ENCODE peak calls at places on chromosome 21, in eight cellular contexts. Y is nucleus accumbens; N is mucosa of gallbladder; U is stimulated activated CD8-positive, alpha-beta memory T cell treated with anti-CD3 and anti-CD28 coated beads, Interleukin-12 subunit alpha, Interleukin-12 subunit beta, amount 100 ng/mL, for 1 hour; O is foreskin fibroblast; V is iPS DF 19.7; H is left ventricle myocardium inferior; G is NCI-H2081. F is an unnamed sample.

GRCh38 chr21:31641416-31641922 is 18.0 kb upstream of the SOD1 start:
- DNase-seq in H (no peak), V (no peak), G (no peak), O (no peak), N (no peak), U (no peak), Y (no peak), F (no peak)

GRCh38 chr21:42724226-42724920 is 71.0 kb downstream of the PDE9A start:
- DNase-seq in O (peak), Y (no peak), G (no peak), V (no peak), U (no peak), H (no peak), N (peak), F (no peak)

GRCh38 chr21:14550200-14550599 is 4.1 kb upstream of the SAMSN1 start:
- DNase-seq in O (no peak), U (no peak), G (no peak), V (no peak), Y (no peak), N (no peak), H (no peak), F (peak)

GRCh38 chr21:41326414-41327080 is 9.9 kb downstream of the FAM3B start:
- DNase-seq in G (no peak), Y (no peak), U (no peak), O (no peak), V (no peak), H (no peak), N (peak), F (no peak)

GRCh38 chr21:42455754-42456440 is 40.1 kb downstream of the RSPH1 start:
- DNase-seq in N (no peak), O (no peak), U (no peak), Y (no peak), H (no peak), V (no peak), G (no peak), F (no peak)

GRCh38 chr21:45596704-45597318 is 46.7 kb upstream of the PCBP3 start:
- DNase-seq in V (peak), U (peak), N (peak), Y (no peak), H (peak), O (peak), G (peak), F (peak)

GRCh38 chr21:32483293-32483595 is 70.7 kb downstream of the EVA1C start:
- DNase-seq in H (no peak), O (no peak), N (no peak), V (no peak), U (no peak), G (no peak), Y (no peak), F (no peak)

GRCh38 chr21:21238882-21239400 is 240.7 kb downstream of the NCAM2 start:
- DNase-seq in G (no peak), O (no peak), N (no peak), Y (no peak), U (no peak), V (no peak), H (no peak), F (no peak)

GRCh38 chr21:42365770-42366169 is 565 bp downstream of the TFF1 start:
- DNase-seq in H (no peak), V (no peak), G (no peak), U (no peak), O (no peak), Y (no peak), N (no peak), F (no peak)

GRCh38 chr21:36788116-36788515 is 89.2 kb downstream of the SIM2 start:
- DNase-seq in G (no peak), N (no peak), O (peak), U (no peak), V (no peak), H (no peak), Y (no peak), F (peak)

GRCh38 chr21:45867041-45867630 is 114.4 kb upstream of the COL6A1 start:
- DNase-seq in N (no peak), H (no peak), V (no peak), Y (no peak), O (no peak), U (no peak), G (no peak), F (no peak)

GRCh38 chr21:41678016-41678935 is 88.6 kb downstream of the RIPK4 start:
- DNase-seq in Y (no peak), N (peak), V (no peak), O (no peak), H (no peak), U (no peak), G (peak), F (no peak)

GRCh38 chr21:21236981-21237380 is 238.8 kb downstream of the NCAM2 start:
- DNase-seq in G (no peak), V (no peak), H (no peak), Y (no peak), O (no peak), U (no peak), N (no peak), F (no peak)

GRCh38 chr21:45020629-45021427 is 53.6 kb upstream of the ADARB1 start:
- DNase-seq in G (no peak), U (no peak), H (peak), Y (no peak), O (no peak), V (no peak), N (no peak), F (no peak)

GRCh38 chr21:29145354-29145782 is 14.9 kb downstream of the MAP3K7CL start:
- DNase-seq in Y (no peak), H (no peak), G (no peak), V (no peak), U (no peak), O (peak), N (no peak), F (no peak)

GRCh38 chr21:27101533-27101932 is 134.6 kb upstream of the ADAMTS5 start:
- DNase-seq in Y (no peak), N (no peak), V (no peak), U (no peak), G (no peak), H (no peak), O (peak), F (no peak)

GRCh38 chr21:44261191-44261631 is 486 bp downstream of the DNMT3L start:
- DNase-seq in Y (no peak), O (no peak), H (no peak), U (no peak), G (no peak), N (no peak), V (no peak), F (no peak)

GRCh38 chr21:37835512-37835911 is 80.7 kb downstream of the KCNJ6 start:
- DNase-seq in Y (no peak), N (no peak), O (no peak), G (no peak), H (no peak), V (no peak), U (no peak), F (no peak)

GRCh38 chr21:22209304-22209700 is 1211.1 kb downstream of the NCAM2 start:
- DNase-seq in U (no peak), N (no peak), H (no peak), V (no peak), O (no peak), Y (no peak), G (no peak), F (no peak)

GRCh38 chr21:44996096-44996495 is 56.3 kb downstream of the SLX9 start:
- DNase-seq in H (no peak), Y (no peak), O (no peak), N (no peak), U (no peak), G (no peak), V (no peak), F (no peak)

GRCh38 chr21:40902299-40902698 is 55.3 kb upstream of the DSCAM start:
- DNase-seq in H (no peak), U (no peak), O (no peak), G (peak), Y (no peak), N (no peak), V (no peak), F (no peak)

GRCh38 chr21:41171210-41171609 is 3.2 kb downstream of the BACE2 start:
- DNase-seq in V (no peak), O (no peak), U (no peak), G (no peak), N (peak), Y (no peak), H (peak), F (no peak)

GRCh38 chr21:46266946-46267345 is 18.5 kb downstream of the MCM3AP start:
- DNase-seq in O (no peak), H (no peak), G (no peak), U (no peak), Y (no peak), V (no peak), N (no peak), F (no peak)

GRCh38 chr21:17554619-17555472 is 42.0 kb downstream of the CXADR start:
- DNase-seq in G (no peak), V (no peak), U (no peak), H (no peak), O (peak), N (no peak), Y (no peak), F (peak)

GRCh38 chr21:46009951-46010655 is 28.5 kb downstream of the COL6A1 start:
- DNase-seq in V (no peak), U (no peak), Y (no peak), O (no peak), H (no peak), G (no peak), N (no peak), F (no peak)

GRCh38 chr21:37758997-37759396 is 157.3 kb downstream of the KCNJ6 start:
- DNase-seq in G (peak), V (peak), U (no peak), Y (no peak), N (no peak), O (peak), H (no peak), F (peak)

GRCh38 chr21:45524756-45525152 is 17.5 kb downstream of the SLC19A1 start:
- DNase-seq in Y (no peak), V (no peak), U (no peak), N (no peak), G (no peak), O (no peak), H (no peak), F (no peak)

GRCh38 chr21:29403922-29404538 is 105.3 kb downstream of the BACH1 start:
- DNase-seq in N (no peak), O (peak), U (no peak), Y (no peak), G (no peak), H (no peak), V (no peak), F (peak)

GRCh38 chr21:42061866-42062542 is 9.1 kb upstream of the UMODL1 start:
- DNase-seq in U (peak), V (no peak), G (no peak), H (no peak), O (no peak), N (no peak), Y (no peak), F (no peak)

GRCh38 chr21:41121785-41122415 is 46.1 kb upstream of the BACE2 start:
- DNase-seq in Y (no peak), O (peak), G (peak), U (peak), V (no peak), N (peak), H (peak), F (peak)

GRCh38 chr21:45559216-45560105 is 17.2 kb upstream of the SLC19A1 start:
- DNase-seq in H (peak), V (no peak), G (no peak), N (no peak), O (no peak), Y (no peak), U (no peak), F (no peak)

GRCh38 chr21:30482130-30482529 is 2.0 kb upstream of the KRTAP19-1 start:
- DNase-seq in G (no peak), Y (no peak), V (no peak), U (no peak), H (no peak), N (no peak), O (no peak), F (no peak)

GRCh38 chr21:45383111-45383614 is 21.8 kb upstream of the COL18A1 start:
- DNase-seq in Y (no peak), H (peak), O (no peak), G (no peak), V (no peak), U (no peak), N (no peak), F (peak)

GRCh38 chr21:32351428-32351827 is 41.4 kb downstream of the URB1 start:
- DNase-seq in G (no peak), O (no peak), Y (no peak), H (no peak), U (no peak), V (no peak), N (no peak), F (no peak)

GRCh38 chr21:34159617-34159883 is 86.2 kb downstream of the MRPS6 start:
- DNase-seq in N (no peak), Y (no peak), V (no peak), U (no peak), O (no peak), H (no peak), G (no peak), F (no peak)

GRCh38 chr21:27645285-27645684 is 678.4 kb upstream of the ADAMTS5 start:
- DNase-seq in V (no peak), U (no peak), O (peak), H (no peak), Y (no peak), N (no peak), G (no peak), F (no peak)

GRCh38 chr21:43938751-43939442 is 73.2 kb upstream of the TRAPPC10 start:
- DNase-seq in O (peak), U (peak), H (peak), N (peak), V (peak), G (no peak), Y (peak), F (peak)

F was measured in OCI-M1.